ENCODE peak calls at places on chromosome X, in nine cellular contexts. One of them, this sample, is unnamed.

GRCh38 chrX:149950681-149951080 is 12.4 kb upstream of the EOLA2 start:
- DNase-seq in MCF 10A: peak
- DNase-seq in BE2C: peak
- DNase-seq in left ventricle myocardium inferior: no peak
- DNase-seq in GM03348: peak
- DNase-seq in T-helper 1 cell: no peak
- DNase-seq in AG09309: peak
- DNase-seq in AG04449: no peak
- DNase-seq in kidney glomerular epithelial cell: no peak
- DNase-seq in this sample: peak

GRCh38 chrX:130253916-130254315 is 14.8 kb downstream of the ZNF280C start:
- DNase-seq in MCF 10A: no peak
- DNase-seq in BE2C: no peak
- DNase-seq in left ventricle myocardium inferior: no peak
- DNase-seq in GM03348: no peak
- DNase-seq in T-helper 1 cell: no peak
- DNase-seq in AG09309: no peak
- DNase-seq in AG04449: no peak
- DNase-seq in kidney glomerular epithelial cell: no peak
- DNase-seq in this sample: no peak

GRCh38 chrX:71111141-71111843 is at the start of gene IL2RG:
- DNase-seq in MCF 10A: no peak
- DNase-seq in BE2C: no peak
- DNase-seq in left ventricle myocardium inferior: no peak
- DNase-seq in GM03348: no peak
- DNase-seq in T-helper 1 cell: peak
- DNase-seq in AG09309: no peak
- DNase-seq in AG04449: no peak
- DNase-seq in kidney glomerular epithelial cell: no peak
- DNase-seq in this sample: no peak

GRCh38 chrX:153981771-153982533 is 9.4 kb downstream of the TMEM187 start:
- DNase-seq in MCF 10A: no peak
- DNase-seq in BE2C: no peak
- DNase-seq in left ventricle myocardium inferior: peak
- DNase-seq in GM03348: no peak
- DNase-seq in T-helper 1 cell: peak
- DNase-seq in AG09309: no peak
- DNase-seq in AG04449: no peak
- DNase-seq in kidney glomerular epithelial cell: no peak
- DNase-seq in this sample: peak

GRCh38 chrX:25858273-25858880 is 279.8 kb upstream of the MAGEB18 start:
- DNase-seq in MCF 10A: peak
- DNase-seq in BE2C: no peak
- DNase-seq in left ventricle myocardium inferior: no peak
- DNase-seq in GM03348: no peak
- DNase-seq in T-helper 1 cell: no peak
- DNase-seq in AG09309: no peak
- DNase-seq in AG04449: no peak
- DNase-seq in kidney glomerular epithelial cell: peak
- DNase-seq in this sample: peak

GRCh38 chrX:17022205-17022604 is 75.7 kb downstream of the REPS2 start:
- DNase-seq in MCF 10A: peak
- DNase-seq in BE2C: no peak
- DNase-seq in left ventricle myocardium inferior: no peak
- DNase-seq in GM03348: peak
- DNase-seq in T-helper 1 cell: no peak
- DNase-seq in AG09309: peak
- DNase-seq in AG04449: no peak
- DNase-seq in kidney glomerular epithelial cell: no peak
- DNase-seq in this sample: peak

GRCh38 chrX:109760922-109761250 is 27.8 kb upstream of the ACSL4 start:
- DNase-seq in MCF 10A: no peak
- DNase-seq in BE2C: no peak
- DNase-seq in left ventricle myocardium inferior: no peak
- DNase-seq in GM03348: no peak
- DNase-seq in T-helper 1 cell: no peak
- DNase-seq in AG09309: no peak
- DNase-seq in AG04449: no peak
- DNase-seq in kidney glomerular epithelial cell: no peak
- DNase-seq in this sample: no peak

GRCh38 chrX:115561605-115562491 is 874 bp downstream of the PLS3 start:
- DNase-seq in MCF 10A: peak
- DNase-seq in BE2C: peak
- DNase-seq in left ventricle myocardium inferior: peak
- DNase-seq in GM03348: peak
- DNase-seq in T-helper 1 cell: no peak
- DNase-seq in AG09309: no peak
- DNase-seq in AG04449: no peak
- DNase-seq in kidney glomerular epithelial cell: peak
- DNase-seq in this sample: peak

GRCh38 chrX:148958896-148959295 is 458.5 kb downstream of the AFF2 start:
- DNase-seq in MCF 10A: peak
- DNase-seq in BE2C: no peak
- DNase-seq in left ventricle myocardium inferior: no peak
- DNase-seq in GM03348: peak
- DNase-seq in T-helper 1 cell: no peak
- DNase-seq in AG09309: no peak
- DNase-seq in AG04449: no peak
- DNase-seq in kidney glomerular epithelial cell: no peak
- DNase-seq in this sample: no peak

GRCh38 chrX:88828011-88828410 is 81.0 kb downstream of the CPXCR1 start:
- DNase-seq in MCF 10A: no peak
- DNase-seq in BE2C: no peak
- DNase-seq in left ventricle myocardium inferior: no peak
- DNase-seq in GM03348: no peak
- DNase-seq in T-helper 1 cell: no peak
- DNase-seq in AG09309: no peak
- DNase-seq in AG04449: no peak
- DNase-seq in kidney glomerular epithelial cell: no peak
- DNase-seq in this sample: no peak

GRCh38 chrX:70168238-70169188 is 8.8 kb upstream of the DGAT2L6 start:
- DNase-seq in MCF 10A: peak
- DNase-seq in BE2C: no peak
- DNase-seq in left ventricle myocardium inferior: no peak
- DNase-seq in GM03348: peak
- DNase-seq in T-helper 1 cell: no peak
- DNase-seq in AG09309: peak
- DNase-seq in AG04449: peak
- DNase-seq in kidney glomerular epithelial cell: peak
- DNase-seq in this sample: peak

GRCh38 chrX:12898073-12898472 is 8.3 kb upstream of the TLR8 start:
- DNase-seq in MCF 10A: no peak
- DNase-seq in BE2C: no peak
- DNase-seq in left ventricle myocardium inferior: no peak
- DNase-seq in GM03348: no peak
- DNase-seq in T-helper 1 cell: no peak
- DNase-seq in AG09309: no peak
- DNase-seq in AG04449: no peak
- DNase-seq in kidney glomerular epithelial cell: no peak
- DNase-seq in this sample: no peak

GRCh38 chrX:40166582-40166981 is 68.8 kb upstream of the BCOR start:
- DNase-seq in MCF 10A: no peak
- DNase-seq in BE2C: peak
- DNase-seq in left ventricle myocardium inferior: no peak
- DNase-seq in GM03348: peak
- DNase-seq in T-helper 1 cell: no peak
- DNase-seq in AG09309: no peak
- DNase-seq in AG04449: no peak
- DNase-seq in kidney glomerular epithelial cell: no peak
- DNase-seq in this sample: peak

GRCh38 chrX:120144178-120144844 is 14.1 kb upstream of the RHOXF2 start:
- DNase-seq in MCF 10A: no peak
- DNase-seq in BE2C: peak
- DNase-seq in left ventricle myocardium inferior: no peak
- DNase-seq in GM03348: no peak
- DNase-seq in T-helper 1 cell: no peak
- DNase-seq in AG09309: no peak
- DNase-seq in AG04449: no peak
- DNase-seq in kidney glomerular epithelial cell: no peak
- DNase-seq in this sample: no peak

GRCh38 chrX:41909068-41909467 is 14.3 kb downstream of the CASK start:
- DNase-seq in MCF 10A: no peak
- DNase-seq in BE2C: no peak
- DNase-seq in left ventricle myocardium inferior: no peak
- DNase-seq in GM03348: no peak
- DNase-seq in T-helper 1 cell: no peak
- DNase-seq in AG09309: no peak
- DNase-seq in AG04449: no peak
- DNase-seq in kidney glomerular epithelial cell: no peak
- DNase-seq in this sample: no peak

GRCh38 chrX:53494427-53494826 is 60.3 kb upstream of the HSD17B10 start:
- DNase-seq in MCF 10A: peak
- DNase-seq in BE2C: peak
- DNase-seq in left ventricle myocardium inferior: no peak
- DNase-seq in GM03348: peak
- DNase-seq in T-helper 1 cell: no peak
- DNase-seq in AG09309: no peak
- DNase-seq in AG04449: no peak
- DNase-seq in kidney glomerular epithelial cell: no peak
- DNase-seq in this sample: no peak

GRCh38 chrX:153374426-153374825 is 26.7 kb downstream of the PNMA6E start:
- DNase-seq in MCF 10A: no peak
- DNase-seq in BE2C: no peak
- DNase-seq in left ventricle myocardium inferior: no peak
- DNase-seq in GM03348: no peak
- DNase-seq in T-helper 1 cell: no peak
- DNase-seq in AG09309: no peak
- DNase-seq in AG04449: no peak
- DNase-seq in kidney glomerular epithelial cell: no peak
- DNase-seq in this sample: no peak

GRCh38 chrX:50211510-50211909 is 6.9 kb downstream of the CCNB3 start:
- DNase-seq in MCF 10A: peak
- DNase-seq in BE2C: peak
- DNase-seq in left ventricle myocardium inferior: no peak
- DNase-seq in GM03348: no peak
- DNase-seq in T-helper 1 cell: no peak
- DNase-seq in AG09309: no peak
- DNase-seq in AG04449: no peak
- DNase-seq in kidney glomerular epithelial cell: no peak
- DNase-seq in this sample: no peak

GRCh38 chrX:78747471-78747870 is at the start of gene LPAR4:
- DNase-seq in MCF 10A: no peak
- DNase-seq in BE2C: no peak
- DNase-seq in left ventricle myocardium inferior: no peak
- DNase-seq in GM03348: peak
- DNase-seq in T-helper 1 cell: no peak
- DNase-seq in AG09309: no peak
- DNase-seq in AG04449: no peak
- DNase-seq in kidney glomerular epithelial cell: peak
- DNase-seq in this sample: peak

GRCh38 chrX:150050387-150050786 is 112.1 kb upstream of the EOLA2 start:
- DNase-seq in MCF 10A: no peak
- DNase-seq in BE2C: no peak
- DNase-seq in left ventricle myocardium inferior: no peak
- DNase-seq in GM03348: no peak
- DNase-seq in T-helper 1 cell: no peak
- DNase-seq in AG09309: no peak
- DNase-seq in AG04449: no peak
- DNase-seq in kidney glomerular epithelial cell: no peak
- DNase-seq in this sample: no peak

GRCh38 chrX:538311-538710 is 92.3 kb upstream of the SHOX start:
- DNase-seq in MCF 10A: no peak
- DNase-seq in BE2C: no peak
- DNase-seq in left ventricle myocardium inferior: no peak
- DNase-seq in GM03348: no peak
- DNase-seq in T-helper 1 cell: no peak
- DNase-seq in AG09309: no peak
- DNase-seq in AG04449: no peak
- DNase-seq in kidney glomerular epithelial cell: no peak
- DNase-seq in this sample: no peak

GRCh38 chrX:140034916-140035315 is 69.6 kb upstream of the CXorf66 start:
- DNase-seq in MCF 10A: peak
- DNase-seq in BE2C: no peak
- DNase-seq in left ventricle myocardium inferior: no peak
- DNase-seq in GM03348: peak
- DNase-seq in T-helper 1 cell: no peak
- DNase-seq in AG09309: no peak
- DNase-seq in AG04449: no peak
- DNase-seq in kidney glomerular epithelial cell: no peak
- DNase-seq in this sample: peak

GRCh38 chrX:135516376-135516775 is 4.1 kb upstream of the INTS6L start:
- DNase-seq in MCF 10A: peak
- DNase-seq in BE2C: peak
- DNase-seq in left ventricle myocardium inferior: no peak
- DNase-seq in GM03348: no peak
- DNase-seq in T-helper 1 cell: no peak
- DNase-seq in AG09309: no peak
- DNase-seq in AG04449: no peak
- DNase-seq in kidney glomerular epithelial cell: no peak
- DNase-seq in this sample: no peak

GRCh38 chrX:68163446-68163845 is 269.8 kb downstream of the OPHN1 start:
- DNase-seq in MCF 10A: no peak
- DNase-seq in BE2C: no peak
- DNase-seq in left ventricle myocardium inferior: no peak
- DNase-seq in GM03348: no peak
- DNase-seq in T-helper 1 cell: no peak
- DNase-seq in AG09309: no peak
- DNase-seq in AG04449: no peak
- DNase-seq in kidney glomerular epithelial cell: no peak
- DNase-seq in this sample: peak

GRCh38 chrX:57227691-57228090 is 58.8 kb upstream of the FAAH2 start:
- DNase-seq in MCF 10A: peak
- DNase-seq in BE2C: no peak
- DNase-seq in left ventricle myocardium inferior: no peak
- DNase-seq in GM03348: no peak
- DNase-seq in T-helper 1 cell: no peak
- DNase-seq in AG09309: no peak
- DNase-seq in AG04449: no peak
- DNase-seq in kidney glomerular epithelial cell: no peak
- DNase-seq in this sample: no peak